ENCODE peak calls at places on chromosomes 3 and 15, in four cellular contexts. One of them, this sample, is unnamed.

GRCh38 chr3:48180530-48181253 is 7.5 kb downstream of the CDC25A start:
- DNase-seq in WERI-Rb-1: no peak
- DNase-seq in DND-41: no peak
- DNase-seq in heart left ventricle: no peak
- DNase-seq in this sample: no peak

GRCh38 chr3:69239063-69239462 is 116.7 kb upstream of the LMOD3 start:
- DNase-seq in DND-41: no peak
- DNase-seq in heart left ventricle: no peak
- DNase-seq in WERI-Rb-1: no peak
- DNase-seq in this sample: no peak

GRCh38 chr3:141051641-141052569 is 758 bp downstream of the SPSB4 start:
- DNase-seq in heart left ventricle: peak
- DNase-seq in DND-41: peak
- DNase-seq in WERI-Rb-1: peak
- DNase-seq in this sample: no peak

GRCh38 chr3:51642462-51642861 is 28.6 kb upstream of the TEX264 start:
- DNase-seq in DND-41: no peak
- DNase-seq in heart left ventricle: no peak
- DNase-seq in WERI-Rb-1: no peak
- DNase-seq in this sample: peak

GRCh38 chr15:89136818-89137772 is 48.8 kb downstream of the ABHD2 start:
- DNase-seq in DND-41: no peak
- DNase-seq in WERI-Rb-1: no peak
- DNase-seq in heart left ventricle: peak
- DNase-seq in this sample: no peak

GRCh38 chr3:26589678-26590077 is 32.9 kb upstream of the LRRC3B start:
- DNase-seq in heart left ventricle: no peak
- DNase-seq in WERI-Rb-1: no peak
- DNase-seq in DND-41: no peak
- DNase-seq in this sample: no peak

GRCh38 chr3:145015243-145015642 is 1043.6 kb downstream of the DIPK2A start:
- DNase-seq in heart left ventricle: no peak
- DNase-seq in DND-41: no peak
- DNase-seq in WERI-Rb-1: no peak
- DNase-seq in this sample: no peak

GRCh38 chr3:104316118-104316517 is 1050.6 kb upstream of the ALCAM start:
- DNase-seq in heart left ventricle: no peak
- DNase-seq in WERI-Rb-1: no peak
- DNase-seq in DND-41: no peak
- DNase-seq in this sample: no peak

GRCh38 chr3:176795897-176796296 is 401.4 kb downstream of the TBL1XR1 start:
- DNase-seq in DND-41: no peak
- DNase-seq in WERI-Rb-1: no peak
- DNase-seq in heart left ventricle: no peak
- DNase-seq in this sample: no peak
- H3K27ac ChIP-seq in DND-41: no peak
- H3K27ac ChIP-seq in WERI-Rb-1: no peak
- H3K27ac ChIP-seq in heart left ventricle: no peak
- H3K27ac ChIP-seq in this sample: no peak

GRCh38 chr3:191331443-191331842 is 1.1 kb upstream of the UTS2B start:
- DNase-seq in DND-41: no peak
- DNase-seq in WERI-Rb-1: no peak
- DNase-seq in heart left ventricle: no peak
- DNase-seq in this sample: no peak
- H3K4me3 ChIP-seq in DND-41: no peak
- H3K4me3 ChIP-seq in WERI-Rb-1: no peak
- H3K4me3 ChIP-seq in heart left ventricle: peak
- H3K4me3 ChIP-seq in this sample: no peak

GRCh38 chr3:190552021-190552420 is 38.1 kb downstream of the IL1RAP start:
- DNase-seq in DND-41: no peak
- DNase-seq in heart left ventricle: no peak
- DNase-seq in WERI-Rb-1: no peak
- DNase-seq in this sample: no peak

GRCh38 chr3:190558316-190558715 is 44.4 kb downstream of the IL1RAP start:
- DNase-seq in heart left ventricle: no peak
- DNase-seq in WERI-Rb-1: no peak
- DNase-seq in DND-41: no peak
- DNase-seq in this sample: no peak

GRCh38 chr3:190557311-190557710 is 43.4 kb downstream of the IL1RAP start:
- DNase-seq in heart left ventricle: no peak
- DNase-seq in DND-41: no peak
- DNase-seq in WERI-Rb-1: no peak
- DNase-seq in this sample: no peak

GRCh38 chr3:190552969-190553759 is 39.3 kb downstream of the IL1RAP start:
- DNase-seq in WERI-Rb-1: no peak
- DNase-seq in DND-41: no peak
- DNase-seq in heart left ventricle: no peak
- DNase-seq in this sample: no peak

DNA sequence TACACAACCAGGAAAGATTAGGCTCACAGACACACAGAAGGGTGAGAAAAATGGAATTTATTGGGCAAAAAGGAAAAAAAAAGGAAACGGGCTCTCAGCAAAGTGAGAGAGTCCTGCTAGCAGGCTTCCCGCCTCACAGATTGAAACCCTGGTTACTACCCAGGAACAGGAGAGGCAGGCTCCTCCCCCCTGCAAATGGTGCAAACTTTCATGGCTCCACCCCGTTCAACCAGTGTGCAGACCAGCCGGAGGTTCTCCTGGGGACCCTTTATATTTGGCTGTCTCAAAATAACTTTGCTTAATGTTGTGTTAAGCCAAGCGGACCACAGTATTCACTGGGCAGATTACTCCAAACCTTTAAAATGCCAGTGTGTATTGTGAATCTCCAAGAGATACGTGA is 40.3 kb downstream of the IL1RAP start:
- DNase-seq in WERI-Rb-1: no peak
- DNase-seq in heart left ventricle: no peak
- DNase-seq in DND-41: no peak
- DNase-seq in this sample: no peak
- H3K27ac ChIP-seq in WERI-Rb-1: no peak
- H3K27ac ChIP-seq in heart left ventricle: no peak
- H3K27ac ChIP-seq in DND-41: no peak
- H3K27ac ChIP-seq in this sample: no peak

DNA sequence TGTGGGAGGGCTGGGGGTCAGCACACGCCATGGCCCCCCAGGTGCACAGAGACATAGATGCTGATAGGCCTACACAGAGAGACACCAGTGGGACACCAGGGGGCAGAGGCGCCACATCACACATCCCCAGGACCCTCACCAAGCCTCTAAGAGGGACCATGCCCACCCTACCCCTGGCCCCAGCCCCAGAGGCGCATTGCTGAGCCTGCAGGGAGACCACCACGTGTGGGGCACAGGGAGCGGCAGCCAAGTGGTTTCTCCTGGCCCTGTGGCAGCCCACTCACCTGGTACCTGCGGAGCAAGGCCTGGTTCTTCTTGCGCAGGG is 1.2 kb downstream of the CCDC9B start:
- DNase-seq in WERI-Rb-1: no peak
- DNase-seq in DND-41: no peak
- DNase-seq in heart left ventricle: no peak
- DNase-seq in this sample: no peak
- H3K4me3 ChIP-seq in WERI-Rb-1: no peak
- H3K4me3 ChIP-seq in DND-41: no peak
- H3K4me3 ChIP-seq in heart left ventricle: peak
- H3K4me3 ChIP-seq in this sample: no peak

GRCh38 chr3:134885877-134886621 is 91.0 kb downstream of the EPHB1 start:
- DNase-seq in WERI-Rb-1: no peak
- DNase-seq in heart left ventricle: no peak
- DNase-seq in DND-41: peak
- DNase-seq in this sample: no peak
- H3K27ac ChIP-seq in WERI-Rb-1: no peak
- H3K27ac ChIP-seq in heart left ventricle: no peak
- H3K27ac ChIP-seq in DND-41: peak
- H3K27ac ChIP-seq in this sample: no peak

GRCh38 chr3:57797701-57798487 is 41.8 kb downstream of the SLMAP start:
- DNase-seq in DND-41: no peak
- DNase-seq in WERI-Rb-1: no peak
- DNase-seq in heart left ventricle: no peak
- DNase-seq in this sample: no peak

GRCh38 chr3:57805674-57806073 is 49.6 kb downstream of the SLMAP start:
- DNase-seq in heart left ventricle: no peak
- DNase-seq in DND-41: no peak
- DNase-seq in WERI-Rb-1: no peak
- DNase-seq in this sample: no peak

GRCh38 chr3:57808961-57809608 is 53.0 kb downstream of the SLMAP start:
- DNase-seq in DND-41: no peak
- DNase-seq in heart left ventricle: no peak
- DNase-seq in WERI-Rb-1: no peak
- DNase-seq in this sample: no peak

GRCh38 chr3:57805263-57805662 is 49.2 kb downstream of the SLMAP start:
- DNase-seq in DND-41: no peak
- DNase-seq in heart left ventricle: no peak
- DNase-seq in WERI-Rb-1: no peak
- DNase-seq in this sample: no peak

GRCh38 chr3:57803647-57804081 is 47.6 kb downstream of the SLMAP start:
- DNase-seq in DND-41: no peak
- DNase-seq in heart left ventricle: no peak
- DNase-seq in WERI-Rb-1: no peak
- DNase-seq in this sample: peak
- H3K4me3 ChIP-seq in DND-41: no peak
- H3K4me3 ChIP-seq in heart left ventricle: no peak
- H3K4me3 ChIP-seq in WERI-Rb-1: no peak
- H3K4me3 ChIP-seq in this sample: no peak